ENCODE peak calls at places on chromosomes 3 and 15, in five cellular contexts. One of them, this sample, is unnamed.

GRCh38 chr3:97815149-97815917 is 6.5 kb upstream of the CRYBG3 start:
- DNase-seq in CD14-positive monocyte: no peak
- DNase-seq in AG09319: no peak
- DNase-seq in H9: no peak
- DNase-seq in B cell: no peak
- DNase-seq in this sample: no peak

GRCh38 chr3:177294221-177294620 is 96.9 kb upstream of the TBL1XR1 start:
- DNase-seq in AG09319: no peak
- DNase-seq in B cell: no peak
- DNase-seq in CD14-positive monocyte: no peak
- DNase-seq in H9: no peak
- DNase-seq in this sample: no peak

GRCh38 chr3:18249126-18249525 is 176.0 kb downstream of the SATB1 start:
- DNase-seq in B cell: no peak
- DNase-seq in H9: no peak
- DNase-seq in CD14-positive monocyte: no peak
- DNase-seq in AG09319: no peak
- DNase-seq in this sample: no peak

GRCh38 chr3:185561374-185561943 is 9.1 kb upstream of the LIPH start:
- DNase-seq in CD14-positive monocyte: peak; percentile 54
- DNase-seq in H9: peak; percentile 44
- DNase-seq in B cell: no peak
- DNase-seq in AG09319: no peak
- DNase-seq in this sample: no peak

GRCh38 chr15:69537888-69538287 is 85.3 kb downstream of the RPLP1 start:
- DNase-seq in AG09319: no peak
- DNase-seq in CD14-positive monocyte: no peak
- DNase-seq in B cell: no peak
- DNase-seq in H9: no peak
- DNase-seq in this sample: no peak

GRCh38 chr3:37197810-37198371 is 23.5 kb upstream of the LRRFIP2 start:
- DNase-seq in CD14-positive monocyte: no peak
- DNase-seq in B cell: no peak
- DNase-seq in H9: no peak
- DNase-seq in AG09319: no peak
- DNase-seq in this sample: no peak

GRCh38 chr3:64488938-64489337 is 198.9 kb downstream of the ADAMTS9 start:
- DNase-seq in AG09319: no peak
- DNase-seq in H9: no peak
- DNase-seq in B cell: no peak
- DNase-seq in CD14-positive monocyte: no peak
- DNase-seq in this sample: no peak

GRCh38 chr3:117473981-117474563 is 764.5 kb downstream of the TUSC7 start:
- DNase-seq in H9: no peak
- DNase-seq in CD14-positive monocyte: no peak
- DNase-seq in B cell: no peak
- DNase-seq in AG09319: no peak
- DNase-seq in this sample: no peak

GRCh38 chr3:38662544-38662943 is 13.1 kb upstream of the SCN5A start:
- DNase-seq in AG09319: no peak
- DNase-seq in B cell: no peak
- DNase-seq in CD14-positive monocyte: no peak
- DNase-seq in H9: peak; percentile 81
- DNase-seq in this sample: no peak

GRCh38 chr3:37347941-37348340 is 173.6 kb upstream of the LRRFIP2 start:
- DNase-seq in B cell: no peak
- DNase-seq in CD14-positive monocyte: no peak
- DNase-seq in AG09319: no peak
- DNase-seq in H9: no peak
- DNase-seq in this sample: no peak

GRCh38 chr3:59771760-59772159 is 721.9 kb upstream of the CFAP20DC start:
- DNase-seq in H9: no peak
- DNase-seq in CD14-positive monocyte: no peak
- DNase-seq in B cell: no peak
- DNase-seq in AG09319: no peak
- DNase-seq in this sample: no peak

GRCh38 chr3:4290272-4290893 is 12.8 kb upstream of the SETMAR start:
- DNase-seq in H9: no peak
- DNase-seq in CD14-positive monocyte: no peak
- DNase-seq in B cell: peak; percentile 49
- DNase-seq in AG09319: peak; percentile 14
- DNase-seq in this sample: peak; percentile 22

GRCh38 chr15:82177291-82178010 is 85.1 kb downstream of the EFL1 start:
- DNase-seq in CD14-positive monocyte: no peak
- DNase-seq in AG09319: peak; percentile 28
- DNase-seq in B cell: no peak
- DNase-seq in H9: no peak
- DNase-seq in this sample: no peak

GRCh38 chr3:45599984-45600650 is 5.6 kb downstream of the LIMD1 start:
- DNase-seq in B cell: no peak
- DNase-seq in H9: no peak
- DNase-seq in CD14-positive monocyte: no peak
- DNase-seq in AG09319: no peak
- DNase-seq in this sample: no peak

GRCh38 chr15:79969175-79969574 is 1.8 kb downstream of the BCL2A1 start:
- DNase-seq in AG09319: no peak
- DNase-seq in CD14-positive monocyte: no peak
- DNase-seq in B cell: no peak
- DNase-seq in H9: no peak
- DNase-seq in this sample: no peak

GRCh38 chr15:25181290-25182097 is 226.7 kb downstream of the SNRPN start:
- DNase-seq in CD14-positive monocyte: peak; percentile 35
- DNase-seq in H9: peak; percentile 12
- DNase-seq in B cell: peak; percentile 24
- DNase-seq in AG09319: no peak
- DNase-seq in this sample: no peak

GRCh38 chr3:55162031-55162784 is 234.3 kb upstream of the LRTM1 start:
- DNase-seq in CD14-positive monocyte: no peak
- DNase-seq in H9: no peak
- DNase-seq in B cell: no peak
- DNase-seq in AG09319: no peak
- DNase-seq in this sample: no peak

GRCh38 chr15:67884514-67885225 is 44.8 kb upstream of the RNU6-1 start:
- DNase-seq in CD14-positive monocyte: no peak
- DNase-seq in AG09319: peak; percentile 7
- DNase-seq in B cell: no peak
- DNase-seq in H9: peak; percentile 79
- DNase-seq in this sample: peak; percentile 74

GRCh38 chr15:84398763-84399701 is 163.5 kb downstream of the GOLGA6L4 start:
- DNase-seq in AG09319: no peak
- DNase-seq in CD14-positive monocyte: no peak
- DNase-seq in H9: peak; percentile 24
- DNase-seq in B cell: peak; percentile 32
- DNase-seq in this sample: no peak

GRCh38 chr3:60365360-60365759 is 885.9 kb downstream of the FHIT start:
- DNase-seq in B cell: no peak
- DNase-seq in AG09319: no peak
- DNase-seq in H9: no peak
- DNase-seq in CD14-positive monocyte: no peak
- DNase-seq in this sample: peak; percentile 22

GRCh38 chr15:40149339-40149738 is 11.5 kb upstream of the BUB1B start:
- DNase-seq in H9: no peak
- DNase-seq in B cell: no peak
- DNase-seq in AG09319: no peak
- DNase-seq in CD14-positive monocyte: no peak
- DNase-seq in this sample: no peak

GRCh38 chr3:8201886-8202285 is 299.7 kb upstream of the LMCD1 start:
- DNase-seq in H9: no peak
- DNase-seq in CD14-positive monocyte: no peak
- DNase-seq in AG09319: no peak
- DNase-seq in B cell: no peak
- DNase-seq in this sample: no peak

GRCh38 chr15:81278306-81279029 is 45.5 kb downstream of the STARD5 start:
- DNase-seq in CD14-positive monocyte: no peak
- DNase-seq in AG09319: no peak
- DNase-seq in B cell: no peak
- DNase-seq in H9: peak; percentile 3
- DNase-seq in this sample: no peak

GRCh38 chr3:94293793-94294195 is 230.9 kb downstream of the NSUN3 start:
- DNase-seq in CD14-positive monocyte: no peak
- DNase-seq in H9: no peak
- DNase-seq in B cell: no peak
- DNase-seq in AG09319: no peak
- DNase-seq in this sample: no peak

GRCh38 chr3:43223670-43224364 is 62.5 kb upstream of the SNRK start:
- DNase-seq in B cell: no peak
- DNase-seq in CD14-positive monocyte: no peak
- DNase-seq in H9: no peak
- DNase-seq in AG09319: no peak
- DNase-seq in this sample: no peak
- TF ChIP-seq CTCF in B cell: peak; percentile 77
- TF ChIP-seq CTCF in CD14-positive monocyte: peak; percentile 60
- TF ChIP-seq CTCF in H9: peak; percentile 52
- TF ChIP-seq CTCF in AG09319: peak; percentile 40
- TF ChIP-seq CTCF in this sample: no peak

GRCh38 chr15:23574742-23575141 is 9.3 kb downstream of the MKRN3 start:
- DNase-seq in B cell: no peak
- DNase-seq in AG09319: no peak
- DNase-seq in H9: peak; percentile 29
- DNase-seq in CD14-positive monocyte: no peak
- DNase-seq in this sample: no peak
- TF ChIP-seq CTCF in B cell: no peak
- TF ChIP-seq CTCF in AG09319: no peak
- TF ChIP-seq CTCF in H9: peak; percentile 44
- TF ChIP-seq CTCF in CD14-positive monocyte: no peak
- TF ChIP-seq CTCF in this sample: no peak

GRCh38 chr15:78909160-78909695 is 35.6 kb downstream of the CTSH start:
- DNase-seq in B cell: no peak
- DNase-seq in CD14-positive monocyte: no peak
- DNase-seq in AG09319: no peak
- DNase-seq in H9: no peak
- DNase-seq in this sample: no peak

GRCh38 chr15:78909791-78910228 is 35.0 kb downstream of the CTSH start:
- DNase-seq in B cell: peak; percentile 53
- DNase-seq in AG09319: no peak
- DNase-seq in H9: peak; percentile 67
- DNase-seq in CD14-positive monocyte: no peak
- DNase-seq in this sample: peak; percentile 67

GRCh38 chr15:78906310-78906608 is 33.6 kb downstream of the MORF4L1 start:
- DNase-seq in CD14-positive monocyte: no peak
- DNase-seq in AG09319: peak; percentile 41
- DNase-seq in H9: no peak
- DNase-seq in B cell: no peak
- DNase-seq in this sample: no peak

GRCh38 chr15:78904599-78905358 is 32.1 kb downstream of the MORF4L1 start:
- DNase-seq in CD14-positive monocyte: no peak
- DNase-seq in AG09319: no peak
- DNase-seq in B cell: no peak
- DNase-seq in H9: no peak
- DNase-seq in this sample: no peak

GRCh38 chr15:78907577-78907976 is 34.9 kb downstream of the MORF4L1 start:
- DNase-seq in CD14-positive monocyte: no peak
- DNase-seq in B cell: no peak
- DNase-seq in H9: peak; percentile 65
- DNase-seq in AG09319: no peak
- DNase-seq in this sample: no peak
- TF ChIP-seq CTCF in CD14-positive monocyte: no peak
- TF ChIP-seq CTCF in B cell: peak; percentile 30
- TF ChIP-seq CTCF in H9: peak; percentile 64
- TF ChIP-seq CTCF in AG09319: peak; percentile 9
- TF ChIP-seq CTCF in this sample: peak; percentile 18

DNA sequence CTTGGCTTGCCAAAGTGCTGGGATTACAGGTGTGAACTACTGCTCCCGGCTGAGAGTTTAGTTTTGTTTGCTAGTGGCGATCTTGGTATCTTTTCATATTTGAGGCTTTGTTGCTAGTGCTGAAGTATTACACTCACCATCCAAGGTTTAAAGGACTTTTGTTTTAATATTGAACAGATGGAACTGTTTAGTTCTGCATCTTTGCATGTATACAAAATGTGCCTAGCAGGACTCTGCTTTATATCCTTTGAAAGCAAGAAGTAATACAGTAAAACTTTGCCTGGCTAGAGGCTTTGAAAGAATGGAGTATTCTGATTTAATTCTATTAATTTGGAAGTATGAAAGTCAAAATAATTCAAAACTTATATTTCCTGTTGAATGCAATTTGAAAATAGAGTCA is 77.8 kb upstream of the CHRNB4 start:
- DNase-seq in H9: no peak
- DNase-seq in AG09319: no peak
- DNase-seq in B cell: no peak
- DNase-seq in CD14-positive monocyte: no peak
- DNase-seq in this sample: no peak
- TF ChIP-seq CTCF in H9: no peak
- TF ChIP-seq CTCF in AG09319: no peak
- TF ChIP-seq CTCF in B cell: no peak
- TF ChIP-seq CTCF in CD14-positive monocyte: no peak
- TF ChIP-seq CTCF in this sample: no peak

GRCh38 chr3:157544501-157545139 is 41.4 kb upstream of the VEPH1 start:
- DNase-seq in AG09319: peak; percentile 58
- DNase-seq in H9: no peak
- DNase-seq in CD14-positive monocyte: no peak
- DNase-seq in B cell: no peak
- DNase-seq in this sample: no peak

GRCh38 chr3:157540656-157541055 is 37.4 kb upstream of the VEPH1 start:
- DNase-seq in AG09319: no peak
- DNase-seq in H9: no peak
- DNase-seq in B cell: no peak
- DNase-seq in CD14-positive monocyte: no peak
- DNase-seq in this sample: no peak

GRCh38 chr3:157541506-157542236 is 38.5 kb upstream of the VEPH1 start:
- DNase-seq in CD14-positive monocyte: no peak
- DNase-seq in B cell: no peak
- DNase-seq in AG09319: no peak
- DNase-seq in H9: no peak
- DNase-seq in this sample: no peak

GRCh38 chr3:157543491-157544035 is 40.3 kb upstream of the VEPH1 start:
- DNase-seq in H9: no peak
- DNase-seq in B cell: no peak
- DNase-seq in AG09319: no peak
- DNase-seq in CD14-positive monocyte: no peak
- DNase-seq in this sample: peak; percentile 13

DNA sequence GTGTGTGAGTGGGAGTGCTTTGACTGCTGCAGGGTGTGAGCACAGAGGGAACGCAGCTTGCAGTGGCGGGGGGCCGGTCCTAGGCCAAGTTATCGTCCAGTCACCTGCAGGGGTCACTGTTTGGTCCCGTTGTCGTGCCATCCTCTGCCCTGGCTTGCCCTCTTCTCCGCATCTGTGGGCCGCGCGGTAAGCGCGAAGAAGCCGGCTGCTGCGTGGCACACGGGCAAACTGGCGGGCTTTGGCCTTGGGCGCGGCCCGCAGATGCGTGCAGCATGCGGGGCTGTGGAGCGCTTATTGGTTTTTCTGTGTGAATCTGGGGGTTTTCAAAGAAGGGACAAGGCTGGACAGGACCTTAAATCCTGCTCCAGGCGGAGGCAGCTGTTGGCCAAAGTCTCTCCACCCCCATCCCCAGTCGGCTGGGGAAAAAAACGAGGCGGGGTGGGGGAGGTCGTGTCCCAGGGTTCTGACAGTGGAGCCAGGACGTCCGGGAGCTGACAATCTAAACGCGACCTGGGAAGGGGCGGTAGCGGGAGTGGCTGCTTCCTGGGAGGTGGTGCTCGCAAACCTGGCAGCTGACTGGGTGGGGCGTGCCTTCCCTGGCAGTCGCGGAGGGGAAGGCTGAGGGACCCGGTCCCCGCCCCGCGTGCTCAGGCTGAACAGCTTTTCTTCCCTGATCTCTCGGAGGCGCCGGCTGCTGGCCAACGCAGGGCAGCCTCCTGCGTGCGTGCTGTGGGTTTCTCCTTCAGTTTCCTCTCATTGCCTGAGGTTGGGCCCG is 39.7 kb upstream of the VEPH1 start:
- DNase-seq in B cell: no peak
- DNase-seq in AG09319: no peak
- DNase-seq in CD14-positive monocyte: no peak
- DNase-seq in H9: peak; percentile 82
- DNase-seq in this sample: peak; percentile 17
- TF ChIP-seq CTCF in B cell: no peak
- TF ChIP-seq CTCF in AG09319: peak; percentile 37
- TF ChIP-seq CTCF in CD14-positive monocyte: no peak
- TF ChIP-seq CTCF in H9: peak; percentile 69
- TF ChIP-seq CTCF in this sample: no peak

This sample was measured in GM13976.